ENCODE peak calls at places on chromosomes 7 and 10, in six cellular contexts. Z is tibial nerve; J is heart right ventricle; I is GM23248; L is CD4-positive, CD25-positive, alpha-beta regulatory T cell; Y is spleen. K is an unnamed sample. For H3K4me1, the result is how much of the 10 kb centered on the place peaks cover.

GRCh38 chr10:97336942-97337719 is 2.6 kb upstream of the FRAT2 start:
- DNase-seq in Z (peak), J (no peak), I (no peak), L (no peak), Y (no peak), K (no peak)

GRCh38 chr10:79070611-79071534 is 2.1 kb downstream of the ZMIZ1 start:
- DNase-seq in Z (peak), J (peak), I (peak), L (no peak), Y (peak), K (peak)

GRCh38 chr7:98252655-98253054 is 623 bp upstream of the TECPR1 start:
- DNase-seq in Z (no peak), J (no peak), I (peak), L (no peak), Y (no peak), K (no peak)

GRCh38 chr7:86964973-86965726 is 94.3 kb downstream of the ELAPOR2 start:
- DNase-seq in Z (no peak), J (no peak), I (no peak), L (no peak), Y (no peak), K (no peak)

GRCh38 chr7:108351715-108352114 is 104.5 kb downstream of the NRCAM start:
- DNase-seq in Z (no peak), J (no peak), I (no peak), L (no peak), Y (no peak), K (no peak)

GRCh38 chr10:12707461-12708185 is 293.9 kb downstream of the CCDC3 start:
- DNase-seq in Z (no peak), J (no peak), I (peak), L (no peak), Y (no peak), K (peak)

GRCh38 chr10:26621243-26621888 is 76.1 kb upstream of the PDSS1 start:
- DNase-seq in Z (no peak), J (no peak), I (no peak), L (no peak), Y (no peak), K (no peak)

GRCh38 chr10:48199580-48200377 is 74.7 kb downstream of the FRMPD2 start:
- DNase-seq in Z (peak), J (no peak), I (peak), L (no peak), Y (no peak), K (no peak)

GRCh38 chr10:97175586-97175985 is 10.2 kb downstream of the SLIT1 start:
- DNase-seq in Z (no peak), J (no peak), I (no peak), L (no peak), Y (peak), K (no peak)

GRCh38 chr7:75966209-75966961 is 28.0 kb downstream of the TMEM120A start:
- DNase-seq in Z (peak), J (peak), I (peak), L (no peak), Y (peak), K (peak)

GRCh38 chr10:62233494-62234283 is 35.0 kb downstream of the RTKN2 start:
- DNase-seq in Z (no peak), J (no peak), I (peak), L (no peak), Y (no peak), K (no peak)

GRCh38 chr7:131322046-131322445 is 5.6 kb upstream of the MKLN1 start:
- DNase-seq in Z (no peak), J (no peak), I (no peak), L (no peak), Y (no peak), K (no peak)

GRCh38 chr10:131946880-131947279 is 34.8 kb downstream of the BNIP3 start:
- DNase-seq in Z (no peak), J (no peak), I (no peak), L (no peak), Y (peak), K (no peak)

GRCh38 chr7:414681-415560 is 104.7 kb downstream of the PDGFA start:
- DNase-seq in Z (no peak), J (no peak), I (no peak), L (no peak), Y (peak), K (no peak)

GRCh38 chr10:79244068-79244442 is 103.2 kb upstream of the PPIF start:
- DNase-seq in Z (no peak), J (no peak), I (no peak), L (no peak), Y (no peak), K (no peak)

GRCh38 chr7:55438765-55439525 is 73.8 kb downstream of the LANCL2 start:
- DNase-seq in Z (no peak), J (peak), I (peak), L (no peak), Y (no peak), K (no peak)

GRCh38 chr10:28139138-28139537 is 140.3 kb upstream of the ODAD2 start:
- DNase-seq in Z (no peak), J (no peak), I (peak), L (no peak), Y (no peak), K (no peak)

GRCh38 chr7:130732980-130733865 is 784 bp downstream of the KLF14 start:
- DNase-seq in Z (no peak), J (peak), I (peak), L (no peak), Y (peak), K (no peak)

GRCh38 chr7:123191132-123191531 is 8.6 kb downstream of the SLC13A1 start:
- DNase-seq in Z (no peak), J (no peak), I (no peak), L (no peak), Y (no peak), K (no peak)

GRCh38 chr7:104967088-104967487 is 46.9 kb upstream of the KMT2E start:
- DNase-seq in Z (no peak), J (no peak), I (peak), L (no peak), Y (no peak), K (no peak)

GRCh38 chr7:117808910-117809705 is 64.1 kb downstream of the CTTNBP2 start:
- DNase-seq in Z (no peak), J (no peak), I (no peak), L (no peak), Y (no peak), K (no peak)

GRCh38 chr10:128863411-128863810 is 603.6 kb upstream of the MGMT start:
- DNase-seq in Z (no peak), J (no peak), I (no peak), L (no peak), Y (no peak), K (peak)

GRCh38 chr10:43420369-43421200 is 11.6 kb upstream of the HNRNPF start:
- DNase-seq in Z (peak), J (peak), I (peak), L (peak), Y (peak), K (peak)

GRCh38 chr7:38699481-38699880 is 68.3 kb upstream of the AMPH start:
- DNase-seq in Z (no peak), J (no peak), I (peak), L (no peak), Y (no peak), K (no peak)

GRCh38 chr10:132107211-132107946 is 41.6 kb downstream of the JAKMIP3 start:
- DNase-seq in Z (no peak), J (no peak), I (no peak), L (no peak), Y (peak), K (peak)

GRCh38 chr7:55360486-55360885 is 4.7 kb upstream of the LANCL2 start:
- DNase-seq in Z (no peak), J (no peak), I (no peak), L (no peak), Y (no peak), K (no peak)

GRCh38 chr10:125448596-125448995 is 234.4 kb downstream of the TEX36 start:
- DNase-seq in Z (no peak), J (no peak), I (peak), L (no peak), Y (no peak), K (peak)

GRCh38 chr10:6580279-6581029 is 378 bp upstream of the PRKCQ start:
- DNase-seq in Z (peak), J (peak), I (peak), L (peak), Y (peak), K (no peak)

GRCh38 chr7:98294326-98294725 is 12.8 kb downstream of the BRI3 start:
- DNase-seq in Z (no peak), J (no peak), I (no peak), L (no peak), Y (no peak), K (no peak)

GRCh38 chr7:35024298-35024697 is 13.0 kb downstream of the DPY19L1 start:
- DNase-seq in Z (no peak), J (no peak), I (no peak), L (no peak), Y (no peak), K (no peak)

GRCh38 chr7:131244259-131244852 is 83.3 kb upstream of the MKLN1 start:
- DNase-seq in Z (peak), J (no peak), I (peak), L (no peak), Y (no peak), K (no peak)

GRCh38 chr7:39404910-39405309 is 161.3 kb upstream of the YAE1 start:
- DNase-seq in Z (no peak), J (no peak), I (no peak), L (no peak), Y (no peak), K (no peak)

GRCh38 chr10:73848821-73849489 is 25.4 kb downstream of the CAMK2G start:
- DNase-seq in Z (peak), J (peak), I (peak), L (peak), Y (peak), K (peak)
- H3K4me1 ChIP-seq in Z (under half), J (under half), I (under half), L (under half), Y (under half), K (under half)

GRCh38 chr7:77536017-77536412 is 1.1 kb upstream of the PTPN12 start:
- DNase-seq in Z (no peak), J (no peak), I (no peak), L (no peak), Y (no peak), K (no peak)
- H3K27ac ChIP-seq in Z (peak), J (peak), I (peak), L (peak), Y (peak), K (peak)

GRCh38 chr7:2804227-2804763 is 39.8 kb downstream of the GNA12 start:
- DNase-seq in Z (no peak), J (no peak), I (no peak), L (no peak), Y (peak), K (no peak)
- H3K4me1 ChIP-seq in Z (under half), J (half or more), I (under half), L (under half), Y (under half), K (under half)

GRCh38 chr7:151742713-151743480 is 134.0 kb downstream of the PRKAG2 start:
- DNase-seq in Z (no peak), J (peak), I (no peak), L (no peak), Y (no peak), K (no peak)
- H3K27ac ChIP-seq in Z (no peak), J (peak), I (no peak), L (no peak), Y (peak), K (peak)